ENCODE peak calls at places on chromosomes 11 and 22, in four cellular contexts. A is HepG2, G is thyroid gland, E is prostate gland. F is an unnamed sample. For H3K4me1, the result is how much of the 10 kb centered on the place peaks cover.

GRCh38 chr22:44329179-44329796 is 16.5 kb upstream of the SHISAL1 start:
- DNase-seq in E (no peak), G (no peak), A (no peak), F (no peak)

GRCh38 chr11:72220696-72221363 is 3.7 kb upstream of the INPPL1 start:
- DNase-seq in G (no peak), A (no peak), E (no peak), F (no peak)

GRCh38 chr11:69899957-69900821 is 81.0 kb upstream of the FGF3 start:
- DNase-seq in G (no peak), E (no peak), A (no peak), F (no peak)

GRCh38 chr11:33211153-33211552 is 46.0 kb upstream of the HIPK3 start:
- DNase-seq in G (no peak), E (no peak), A (no peak), F (no peak)

GRCh38 chr11:118295834-118296454 is 8.6 kb upstream of the CD3E start:
- DNase-seq in G (peak), E (peak), A (peak), F (no peak)

GRCh38 chr11:66851698-66852465 is 5.0 kb upstream of the LRFN4 start:
- DNase-seq in A (no peak), E (no peak), G (no peak), F (no peak)

GRCh38 chr11:64918056-64918455 is 1.0 kb upstream of the ATG2A start:
- DNase-seq in G (peak), A (peak), E (no peak), F (no peak)

GRCh38 chr11:64861227-64861970 is 16.9 kb upstream of the CDC42BPG start:
- DNase-seq in E (no peak), G (no peak), A (no peak), F (no peak)

DNA sequence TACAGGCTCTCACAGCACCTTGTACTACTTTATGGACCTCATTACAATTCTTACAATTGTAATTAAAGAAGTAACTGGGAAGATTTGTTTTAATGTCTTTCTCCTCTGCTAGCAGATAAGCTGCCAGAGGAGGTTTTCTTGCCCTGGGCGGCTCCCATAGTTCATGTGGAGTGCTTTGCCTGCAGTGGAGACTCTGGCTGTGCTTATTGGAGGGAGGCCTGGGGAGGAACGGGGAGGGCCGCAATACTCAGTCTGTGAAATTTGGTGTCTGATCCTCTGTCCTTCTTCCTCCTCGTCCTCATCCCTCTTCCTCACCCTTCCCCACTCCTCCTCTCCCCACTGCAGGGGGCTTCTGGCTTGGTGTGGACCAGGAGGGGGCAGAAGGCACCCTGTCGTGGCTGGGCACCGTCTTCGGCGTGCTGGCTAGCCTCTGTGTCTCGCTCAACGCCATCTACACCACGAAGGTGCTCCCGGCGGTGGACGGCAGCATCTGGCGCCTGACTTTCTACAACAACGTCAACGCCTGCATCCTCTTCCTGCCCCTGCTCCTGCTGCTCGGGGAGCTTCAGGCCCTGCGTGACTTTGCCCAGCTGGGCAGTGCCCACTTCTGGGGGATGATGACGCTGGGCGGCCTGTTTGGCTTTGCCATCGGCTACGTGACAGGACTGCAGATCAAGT is 5.6 kb downstream of the SLC35C1 start:
- DNase-seq in G (no peak), A (no peak), E (no peak), F (peak)
- H3K4me1 ChIP-seq in G (under half), A (under half), E (under half), F (under half)

GRCh38 chr11:83508804-83509203 is 222.6 kb upstream of the CCDC90B start:
- DNase-seq in E (no peak), G (no peak), A (peak), F (no peak)
- TF ChIP-seq POLR2A in E (no peak), G (no peak), A (no peak), F (no peak)

GRCh38 chr11:77082838-77083552 is 16.2 kb downstream of the CAPN5 start:
- DNase-seq in A (no peak), G (no peak), E (no peak), F (peak)
- H3K4me1 ChIP-seq in A (half or more), G (under half), E (under half), F (under half)

GRCh38 chr11:469684-470667 is 19.9 kb downstream of the PTDSS2 start:
- DNase-seq in E (peak), G (peak), A (peak), F (peak)
- TF ChIP-seq POLR2A in E (peak), G (peak), A (peak), F (peak)

GRCh38 chr22:33274941-33275443 is 216.8 kb upstream of the SYN3 start:
- DNase-seq in A (no peak), G (no peak), E (no peak), F (no peak)

GRCh38 chr22:33272180-33272579 is 214.0 kb upstream of the SYN3 start:
- DNase-seq in E (peak), G (no peak), A (peak), F (no peak)

GRCh38 chr22:33274214-33274828 is 216.1 kb upstream of the SYN3 start:
- DNase-seq in E (no peak), A (peak), G (no peak), F (no peak)

GRCh38 chr22:33271390-33272161 is 213.4 kb upstream of the SYN3 start:
- DNase-seq in G (peak), E (peak), A (no peak), F (peak)

GRCh38 chr22:33272866-33273265 is 214.7 kb upstream of the SYN3 start:
- DNase-seq in E (no peak), A (no peak), G (no peak), F (no peak)
- H3K4me1 ChIP-seq in E (under half), A (half or more), G (under half), F (under half)

GRCh38 chr11:14358729-14359439 is at the start of gene RRAS2:
- DNase-seq in A (peak), G (peak), E (peak), F (peak)
- TF ChIP-seq POLR2A in A (peak), G (peak), E (peak), F (peak)